ENCODE peak calls at places on chromosomes 6 and 20, in ten cellular contexts. W is endothelial cell of umbilical vein, C is colonic mucosa, A is cardiac muscle cell, D is body of pancreas, B is transverse colon, S is PC-3, O is hepatocyte, M is stomach, L is lung. X is an unnamed sample. For H3K9me3, the result is how much of the 10 kb centered on the place peaks cover.

GRCh38 chr6:42813906-42814444 is 32.1 kb downstream of the BICRAL start:
- DNase-seq in B (no peak), C (no peak), M (no peak), D (no peak), L (no peak), S (no peak), O (no peak), W (no peak), A (no peak), X (no peak)

GRCh38 chr20:44475372-44475693 is 341 bp upstream of the TTPAL start:
- DNase-seq in C (no peak), L (no peak), M (no peak), A (no peak), O (no peak), S (no peak), D (no peak), W (no peak), B (no peak), X (no peak)

GRCh38 chr6:88472731-88473130 is 306.6 kb upstream of the CNR1 start:
- DNase-seq in B (no peak), M (no peak), O (no peak), D (no peak), S (no peak), L (no peak), A (no peak), C (no peak), W (no peak), X (no peak)

GRCh38 chr20:31505903-31506302 is 8.3 kb upstream of the HM13 start:
- DNase-seq in W (no peak), S (no peak), L (no peak), C (no peak), D (no peak), B (no peak), M (no peak), A (no peak), O (no peak), X (no peak)

GRCh38 chr6:44667226-44667625 is 279.7 kb downstream of the CDC5L start:
- DNase-seq in O (no peak), A (peak), L (no peak), S (peak), B (no peak), M (no peak), D (no peak), W (no peak), C (no peak), X (no peak)

GRCh38 chr6:7087066-7087465 is 20.7 kb upstream of the RREB1 start:
- DNase-seq in M (no peak), S (no peak), A (peak), B (no peak), L (no peak), W (peak), O (no peak), D (no peak), C (no peak), X (no peak)

GRCh38 chr20:34268851-34269668 is 27.8 kb downstream of the ASIP start:
- DNase-seq in B (peak), W (peak), A (peak), D (peak), O (peak), S (no peak), L (no peak), C (peak), M (peak), X (peak)

GRCh38 chr6:136737343-136738177 is 54.7 kb downstream of the MAP3K5 start:
- DNase-seq in M (no peak), C (no peak), L (no peak), O (no peak), S (no peak), B (no peak), W (peak), D (peak), A (peak), X (no peak)

GRCh38 chr6:56732517-56732916 is 89.8 kb upstream of the DST start:
- DNase-seq in M (no peak), D (no peak), S (peak), L (no peak), B (no peak), W (peak), C (no peak), A (no peak), O (no peak), X (no peak)

GRCh38 chr6:27517928-27518787 is 45.3 kb upstream of the ZNF184 start:
- DNase-seq in O (no peak), M (no peak), D (no peak), C (peak), B (no peak), A (no peak), L (no peak), S (peak), W (no peak), X (no peak)

GRCh38 chr6:388202-388903 is 3.2 kb upstream of the IRF4 start:
- DNase-seq in L (no peak), M (no peak), B (peak), D (no peak), O (no peak), W (no peak), A (peak), S (no peak), C (no peak), X (no peak)

GRCh38 chr6:39933669-39934059 is 598 bp downstream of the MOCS1 start:
- DNase-seq in D (no peak), S (no peak), L (no peak), M (no peak), O (no peak), C (no peak), B (no peak), A (no peak), W (no peak), X (no peak)

GRCh38 chr6:167504412-167504961 is 179.6 kb downstream of the TTLL2 start:
- DNase-seq in O (no peak), L (no peak), A (no peak), W (no peak), S (no peak), M (no peak), D (no peak), C (no peak), B (no peak), X (no peak)

GRCh38 chr6:1295420-1295819 is 16.5 kb upstream of the FOXQ1 start:
- DNase-seq in C (no peak), M (no peak), A (no peak), D (no peak), O (no peak), B (no peak), L (no peak), W (no peak), S (no peak), X (no peak)

GRCh38 chr6:68307301-68307700 is 327.8 kb upstream of the ADGRB3 start:
- DNase-seq in B (no peak), C (no peak), M (no peak), D (no peak), O (no peak), S (no peak), L (no peak), W (no peak), A (no peak), X (no peak)

GRCh38 chr6:169905041-169905807 is 153.8 kb downstream of the ERMARD start:
- DNase-seq in L (peak), W (peak), B (no peak), M (peak), D (peak), S (peak), A (peak), C (peak), O (peak), X (no peak)

GRCh38 chr6:135002974-135003703 is 51.5 kb downstream of the HBS1L start:
- DNase-seq in M (no peak), W (no peak), A (no peak), D (no peak), O (no peak), C (no peak), B (no peak), S (no peak), L (no peak), X (no peak)

GRCh38 chr20:61123751-61124368 is 128.2 kb upstream of the CDH4 start:
- DNase-seq in C (no peak), O (no peak), B (no peak), M (no peak), L (no peak), S (no peak), W (no peak), A (no peak), D (no peak), X (no peak)

GRCh38 chr20:14583413-14583812 is 246.0 kb upstream of the FLRT3 start:
- DNase-seq in M (no peak), D (no peak), A (no peak), C (no peak), O (no peak), W (no peak), S (peak), L (no peak), B (no peak), X (no peak)

GRCh38 chr6:125183391-125183790 is 29.8 kb downstream of the TPD52L1 start:
- DNase-seq in S (no peak), L (no peak), W (no peak), O (no peak), A (no peak), M (no peak), C (no peak), B (no peak), D (no peak), X (no peak)

GRCh38 chr20:61543086-61543485 is 291.0 kb downstream of the CDH4 start:
- DNase-seq in W (no peak), A (no peak), B (no peak), M (no peak), D (no peak), L (no peak), O (no peak), S (no peak), C (no peak), X (no peak)

GRCh38 chr6:103769431-103769830 is 1090.3 kb downstream of the HACE1 start:
- DNase-seq in S (peak), M (no peak), D (no peak), B (no peak), O (no peak), W (peak), L (no peak), A (peak), C (no peak), X (no peak)

GRCh38 chr20:55365745-55366144 is 639.6 kb downstream of the CBLN4 start:
- DNase-seq in A (no peak), W (no peak), C (no peak), D (no peak), M (no peak), O (no peak), L (no peak), B (no peak), S (no peak), X (no peak)

GRCh38 chr20:53706511-53707031 is 112.9 kb upstream of the ZNF217 start:
- DNase-seq in A (peak), M (no peak), S (no peak), L (no peak), C (no peak), D (no peak), B (no peak), O (peak), W (no peak), X (no peak)

GRCh38 chr20:41444821-41445220 is 78.2 kb upstream of the EMILIN3 start:
- DNase-seq in S (no peak), L (no peak), A (no peak), D (no peak), C (no peak), W (no peak), M (no peak), O (no peak), B (no peak), X (no peak)

GRCh38 chr20:1955289-1955688 is 38.6 kb downstream of the PDYN start:
- DNase-seq in A (no peak), L (no peak), D (no peak), S (no peak), M (no peak), O (no peak), C (no peak), W (no peak), B (no peak), X (no peak)

GRCh38 chr6:143555071-143555492 is 43.6 kb upstream of the FUCA2 start:
- DNase-seq in S (no peak), B (no peak), C (no peak), D (no peak), O (no peak), W (peak), M (no peak), A (peak), L (no peak), X (no peak)

GRCh38 chr6:131949909-131950766 is 1.0 kb downstream of the CCN2 start:
- DNase-seq in A (peak), B (peak), S (peak), L (peak), D (peak), O (peak), C (peak), W (peak), M (peak), X (peak)

GRCh38 chr6:16909599-16910360 is 148.5 kb upstream of the ATXN1 start:
- DNase-seq in O (no peak), B (no peak), A (peak), D (no peak), C (no peak), L (no peak), W (no peak), S (peak), M (no peak), X (no peak)

GRCh38 chr6:1406306-1407058 is 17.1 kb downstream of the FOXF2 start:
- DNase-seq in C (no peak), W (no peak), B (no peak), A (peak), S (no peak), O (no peak), D (no peak), L (no peak), M (peak), X (no peak)

GRCh38 chr20:12207875-12208274 is 290.2 kb downstream of the BTBD3 start:
- DNase-seq in M (peak), C (peak), O (peak), A (peak), D (peak), S (peak), B (no peak), L (no peak), W (peak), X (no peak)

GRCh38 chr20:32558526-32558925 is 26.6 kb downstream of the NOL4L start:
- DNase-seq in M (no peak), L (no peak), B (no peak), W (no peak), S (no peak), C (no peak), O (no peak), A (no peak), D (no peak), X (no peak)

GRCh38 chr6:28315628-28316027 is 20.3 kb downstream of the ZSCAN31 start:
- DNase-seq in B (no peak), A (no peak), W (no peak), C (no peak), S (peak), D (no peak), O (no peak), L (no peak), M (no peak), X (no peak)

GRCh38 chr6:113860165-113860955 is 3.2 kb downstream of the MARCKS start:
- DNase-seq in O (peak), B (peak), W (peak), S (peak), D (peak), A (peak), L (no peak), C (peak), M (peak), X (peak)

GRCh38 chr20:25176184-25176583 is 19.3 kb upstream of the ENTPD6 start:
- DNase-seq in B (no peak), D (no peak), C (no peak), S (no peak), M (no peak), L (no peak), O (no peak), W (no peak), A (no peak), X (no peak)

GRCh38 chr6:93418448-93419303 is 683 bp downstream of the EPHA7 start:
- DNase-seq in O (peak), L (peak), S (peak), M (no peak), W (peak), C (peak), A (peak), D (peak), B (peak), X (peak)

GRCh38 chr6:52499026-52499425 is 77.8 kb downstream of the TRAM2 start:
- DNase-seq in M (no peak), L (no peak), A (no peak), O (no peak), D (no peak), S (no peak), W (no peak), C (no peak), B (no peak), X (no peak)

DNA sequence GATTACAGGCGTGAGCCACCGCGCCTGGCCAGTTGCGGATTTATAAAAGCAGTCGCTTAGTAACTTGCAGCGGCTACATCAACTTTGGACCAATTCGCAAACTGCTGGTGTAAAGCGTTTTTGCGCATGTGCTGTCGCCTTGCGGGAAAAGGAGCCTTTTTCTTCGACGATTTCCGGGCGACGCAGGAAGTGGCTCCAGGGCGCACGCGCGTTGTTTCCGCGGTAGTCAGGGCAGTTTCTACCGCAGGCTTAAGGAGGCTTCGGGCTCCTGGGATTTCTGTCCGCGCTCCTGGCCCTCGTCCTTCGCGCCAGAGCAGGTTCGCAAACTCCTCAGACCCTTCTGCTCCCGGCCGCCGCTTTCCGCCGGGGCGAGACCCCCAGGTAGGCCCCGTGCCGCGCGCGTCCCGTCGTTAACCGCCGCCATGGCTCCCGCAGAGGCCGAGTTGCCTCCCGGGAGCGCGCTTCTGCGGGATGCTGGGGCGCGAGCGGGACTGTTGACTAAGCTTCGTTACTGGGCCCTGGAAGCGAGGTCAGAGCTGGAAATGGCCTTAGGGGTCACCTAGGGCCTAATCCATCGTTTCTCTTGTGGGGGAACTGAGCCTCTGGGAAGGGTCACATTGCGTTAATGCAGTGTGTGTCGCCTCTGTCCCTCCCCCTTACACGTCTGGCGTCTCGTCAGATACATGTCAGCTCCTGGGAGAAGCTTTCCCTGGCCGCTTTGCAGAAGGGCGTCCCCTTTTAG is at the start of gene RAE1:
- DNase-seq in S (peak), D (peak), M (peak), L (peak), W (peak), O (peak), A (peak), B (peak), C (peak), X (peak)
- TF ChIP-seq CTCF in S (no peak), D (no peak), M (no peak), L (no peak), W (no peak), O (no peak), A (no peak), B (peak), C (no peak), X (no peak)

GRCh38 chr6:106901062-106901461 is 73.5 kb downstream of the CD24 start:
- DNase-seq in A (no peak), W (no peak), L (no peak), D (no peak), C (no peak), S (no peak), M (no peak), O (no peak), B (no peak), X (no peak)
- H3K9me3 ChIP-seq in A (under half), W (under half), L (under half), D (under half), C (under half), S (under half), M (under half), O (under half), B (under half), X (under half)

GRCh38 chr20:62893700-62894099 is 32.1 kb upstream of the TCFL5 start:
- DNase-seq in D (no peak), B (no peak), O (no peak), W (no peak), M (no peak), A (no peak), L (no peak), C (no peak), S (no peak), X (no peak)

GRCh38 chr20:62894261-62894660 is 32.0 kb downstream of the DIDO1 start:
- DNase-seq in D (no peak), A (no peak), O (no peak), S (no peak), M (no peak), L (no peak), W (no peak), C (no peak), B (no peak), X (no peak)

GRCh38 chr20:62891111-62891510 is 29.5 kb upstream of the TCFL5 start:
- DNase-seq in S (no peak), L (no peak), B (no peak), O (no peak), C (no peak), D (no peak), A (no peak), M (no peak), W (no peak), X (no peak)

GRCh38 chr20:62890444-62890843 is 28.8 kb upstream of the TCFL5 start:
- DNase-seq in B (no peak), W (no peak), A (no peak), D (no peak), L (no peak), M (no peak), O (no peak), C (no peak), S (no peak), X (no peak)

DNA sequence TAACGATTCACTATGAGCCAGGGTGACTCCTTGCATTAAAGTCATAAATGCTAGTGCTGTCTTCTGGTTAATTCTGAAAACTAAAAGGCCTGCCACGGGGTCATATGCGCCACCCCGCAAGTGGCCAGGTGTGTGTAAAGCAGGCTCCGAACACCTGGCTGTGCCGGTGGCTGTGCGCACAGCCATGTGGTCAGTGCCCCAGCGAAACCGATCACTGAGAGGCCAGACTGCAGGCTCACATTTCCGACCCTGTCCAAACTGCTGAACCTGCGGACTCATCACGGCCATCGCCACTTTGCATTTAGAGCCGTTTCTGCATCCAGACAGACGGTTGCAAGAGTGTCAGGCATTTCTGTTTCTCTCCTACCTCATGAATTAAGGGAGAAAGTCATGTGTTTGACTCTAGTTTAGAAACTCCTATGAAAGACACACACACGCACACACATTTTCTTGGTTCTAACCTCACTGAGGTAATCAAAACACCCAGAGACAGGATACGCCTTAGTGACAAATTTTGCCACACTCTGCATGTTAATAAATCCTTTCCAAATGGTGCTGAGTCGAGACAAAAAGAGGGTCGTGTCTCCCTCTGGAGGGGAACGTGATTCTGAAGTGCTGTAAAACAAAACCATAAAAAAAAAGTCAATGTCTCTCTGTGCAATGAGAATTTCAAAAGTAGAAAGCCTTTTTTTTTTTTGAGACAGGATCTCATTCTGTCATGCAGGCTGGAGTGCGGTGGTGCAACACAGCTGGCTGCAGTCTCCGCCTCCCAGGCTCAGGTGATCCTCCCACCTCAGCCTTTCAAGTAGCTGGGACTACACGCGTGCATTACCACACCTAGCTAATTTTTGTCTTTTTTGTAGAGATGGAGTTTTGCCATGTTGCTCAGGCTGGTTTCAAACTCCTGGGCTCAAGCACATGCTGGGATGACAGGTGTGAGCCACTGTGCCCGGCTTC is 31.0 kb upstream of the TCFL5 start:
- DNase-seq in D (no peak), W (no peak), L (no peak), M (no peak), O (no peak), C (no peak), B (no peak), A (no peak), S (no peak), X (no peak)
- TF ChIP-seq CTCF in D (no peak), W (no peak), L (no peak), M (no peak), O (no peak), C (no peak), B (no peak), A (no peak), S (no peak), X (no peak)

DNA sequence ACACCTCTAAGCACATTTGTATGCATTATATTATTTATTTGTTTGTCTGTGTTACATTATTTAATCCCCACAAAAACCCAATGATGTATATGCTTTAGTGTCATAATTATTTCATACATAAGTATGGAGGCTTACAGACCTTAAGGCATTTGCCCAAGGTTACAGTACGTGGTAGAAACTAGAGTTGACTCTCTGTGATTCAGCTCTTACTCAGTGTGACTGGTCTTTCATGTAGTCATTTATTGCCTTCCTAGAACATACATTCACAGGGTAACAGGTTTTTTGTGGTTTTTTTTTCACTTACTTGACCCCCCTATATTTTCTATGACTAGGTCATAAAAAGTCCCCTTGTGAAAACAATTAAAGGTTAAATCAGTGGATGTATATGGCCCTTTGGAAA is 566.8 kb downstream of the TFAP2A start:
- DNase-seq in S (peak), M (no peak), D (no peak), L (no peak), C (no peak), A (no peak), W (no peak), B (no peak), O (no peak), X (no peak)
- H3K9me3 ChIP-seq in S (under half), M (under half), D (under half), L (under half), C (under half), A (under half), W (under half), B (under half), O (under half), X (under half)

X was measured in Peyer's patch.